ENCODE peak calls at places on chromosomes 4 and X, in seven cellular contexts. O, E, X, G, F, N and W are unnamed samples.

GRCh38 chrX:84187501-84188319 is at the start of gene RPS6KA6:
- DNase-seq in F (no peak), N (peak; percentile 51), O (peak; percentile 16), G (peak; percentile 32), E (peak; percentile 34), X (peak; percentile 63), W (no peak)

GRCh38 chr4:146643812-146644401 is 5.2 kb downstream of the POU4F2 start:
- DNase-seq in F (no peak), N (peak; percentile 46), O (peak; percentile 79), G (no peak), X (no peak), E (no peak), W (no peak)

GRCh38 chr4:47498899-47499298 is 13.8 kb downstream of the ATP10D start:
- DNase-seq in G (no peak), N (no peak), F (no peak), O (no peak), E (no peak), X (no peak), W (no peak)

GRCh38 chr4:101066586-101066985 is 280.7 kb downstream of the PPP3CA start:
- DNase-seq in F (no peak), G (no peak), O (no peak), X (no peak), N (no peak), E (no peak), W (no peak)

GRCh38 chr4:7890635-7891393 is 48.8 kb downstream of the AFAP1 start:
- DNase-seq in O (no peak), N (peak; percentile 93), G (peak; percentile 74), E (no peak), F (no peak), X (no peak), W (no peak)

GRCh38 chrX:105837227-105837626 is 14.9 kb downstream of the NRK start:
- DNase-seq in E (peak; percentile 55), G (no peak), O (no peak), N (peak; percentile 0), F (no peak), X (no peak), W (no peak)

GRCh38 chr4:109879081-109879480 is 31.2 kb downstream of the LRIT3 start:
- DNase-seq in X (no peak), O (no peak), E (no peak), F (no peak), G (no peak), N (no peak), W (no peak)

GRCh38 chr4:25051534-25051933 is 20.8 kb upstream of the LGI2 start:
- DNase-seq in X (no peak), E (no peak), O (no peak), G (no peak), F (no peak), N (peak; percentile 47), W (no peak)

GRCh38 chr4:172850838-172851237 is 317.8 kb upstream of the GALNT7 start:
- DNase-seq in N (peak; percentile 82), G (no peak), X (no peak), F (no peak), O (no peak), E (no peak), W (no peak)

GRCh38 chr4:102826105-102826889 is 1.1 kb downstream of the UBE2D3 start:
- DNase-seq in O (no peak), N (no peak), X (no peak), G (no peak), E (no peak), F (no peak), W (no peak)

GRCh38 chr4:7638463-7638862 is 203.7 kb upstream of the PSAPL1 start:
- DNase-seq in X (no peak), O (no peak), N (no peak), E (no peak), F (no peak), G (no peak), W (no peak)

GRCh38 chr4:76897522-76898384 is at the start of gene SOWAHB:
- DNase-seq in N (no peak), F (peak; percentile 30), X (peak; percentile 68), E (peak; percentile 41), G (no peak), O (peak; percentile 89), W (peak; percentile 19)

GRCh38 chrX:153592966-153593688 is 5.8 kb downstream of the CCNQ start:
- DNase-seq in N (no peak), O (no peak), X (no peak), G (no peak), F (no peak), E (peak; percentile 74), W (no peak)

GRCh38 chrX:63652086-63652775 is 132.8 kb downstream of the ARHGEF9 start:
- DNase-seq in O (no peak), N (peak; percentile 33), X (no peak), F (no peak), E (no peak), G (no peak), W (no peak)

GRCh38 chrX:25810202-25810601 is 327.9 kb upstream of the MAGEB18 start:
- DNase-seq in F (no peak), X (no peak), O (no peak), G (no peak), E (no peak), N (peak; percentile 0), W (no peak)

GRCh38 chr4:6469144-6469543 is 3.3 kb downstream of the PPP2R2C start:
- DNase-seq in O (no peak), F (no peak), G (no peak), E (no peak), X (no peak), N (no peak), W (no peak)

GRCh38 chrX:19899234-19899788 is 11.9 kb upstream of the SH3KBP1 start:
- DNase-seq in F (no peak), O (no peak), X (no peak), N (no peak), E (no peak), G (no peak), W (no peak)

GRCh38 chr4:166282081-166282770 is 409.2 kb downstream of the TLL1 start:
- DNase-seq in E (no peak), G (no peak), O (no peak), F (no peak), N (peak; percentile 28), X (no peak), W (no peak)

GRCh38 chrX:37785569-37785968 is 5.7 kb downstream of the CYBB start:
- DNase-seq in G (no peak), X (no peak), E (no peak), O (no peak), N (peak; percentile 1), F (no peak), W (no peak)

GRCh38 chrX:71541546-71542022 is 8.7 kb downstream of the OGT start:
- DNase-seq in E (no peak), X (no peak), O (no peak), F (no peak), G (peak; percentile 54), N (peak; percentile 81), W (no peak)

GRCh38 chr4:153364061-153364460 is 19.6 kb downstream of the MND1 start:
- DNase-seq in G (no peak), N (no peak), O (no peak), F (no peak), E (no peak), X (no peak), W (no peak)

GRCh38 chr4:156774422-156774821 is 197.2 kb downstream of the PDGFC start:
- DNase-seq in N (peak; percentile 88), F (no peak), E (peak; percentile 38), O (no peak), G (peak; percentile 60), X (no peak), W (no peak)

GRCh38 chr4:47704693-47705325 is 133.1 kb downstream of the CORIN start:
- DNase-seq in X (peak; percentile 48), E (no peak), N (peak; percentile 58), G (peak; percentile 18), F (no peak), O (no peak), W (no peak)

GRCh38 chr4:5912614-5913019 is 19.7 kb upstream of the CRMP1 start:
- DNase-seq in O (no peak), N (no peak), E (no peak), X (no peak), F (no peak), G (no peak), W (no peak)

GRCh38 chr4:98733601-98734000 is 75.2 kb upstream of the TSPAN5 start:
- DNase-seq in E (no peak), F (no peak), X (no peak), G (no peak), N (no peak), O (no peak), W (no peak)

GRCh38 chrX:57364145-57364544 is 77.6 kb downstream of the FAAH2 start:
- DNase-seq in O (no peak), F (no peak), E (no peak), G (no peak), N (no peak), X (no peak), W (no peak)

GRCh38 chr4:154960476-154960875 is 179.4 kb downstream of the RBM46 start:
- DNase-seq in X (no peak), F (no peak), O (no peak), G (no peak), E (no peak), N (no peak), W (no peak)

GRCh38 chr4:75243570-75243969 is 270.6 kb downstream of the RCHY1 start:
- DNase-seq in G (no peak), O (no peak), F (no peak), E (no peak), X (no peak), N (no peak), W (no peak)

GRCh38 chrX:36642052-36642451 is 366.1 kb upstream of the FAM47C start:
- DNase-seq in E (no peak), G (no peak), N (no peak), O (no peak), F (no peak), X (no peak), W (no peak)

GRCh38 chrX:29215251-29215650 is 628.0 kb downstream of the IL1RAPL1 start:
- DNase-seq in O (no peak), X (no peak), G (no peak), F (no peak), E (no peak), N (peak; percentile 3), W (no peak)